ENCODE peak calls at places on chromosomes 6 and 20, in eight cellular contexts. One of them, this sample, is unnamed.

GRCh38 chr20:52829111-52829510 is 143.0 kb upstream of the TSHZ2 start:
- DNase-seq in left lung: no peak
- DNase-seq in neural crest cell: no peak
- DNase-seq in heart left ventricle: no peak
- DNase-seq in lower lobe of right lung: no peak
- DNase-seq in hepatocyte: no peak
- DNase-seq in A549: no peak
- DNase-seq in WTC11: no peak
- DNase-seq in this sample: no peak

GRCh38 chr6:97630592-97630991 is 347.6 kb upstream of the MMS22L start:
- DNase-seq in heart left ventricle: no peak
- DNase-seq in A549: no peak
- DNase-seq in WTC11: no peak
- DNase-seq in hepatocyte: no peak
- DNase-seq in neural crest cell: no peak
- DNase-seq in lower lobe of right lung: no peak
- DNase-seq in left lung: no peak
- DNase-seq in this sample: no peak

GRCh38 chr6:81589465-81590313 is 162.8 kb downstream of the TENT5A start:
- DNase-seq in hepatocyte: no peak
- DNase-seq in WTC11: no peak
- DNase-seq in heart left ventricle: no peak
- DNase-seq in left lung: no peak
- DNase-seq in neural crest cell: no peak
- DNase-seq in A549: no peak
- DNase-seq in lower lobe of right lung: no peak
- DNase-seq in this sample: no peak

GRCh38 chr20:40008177-40008576 is 680.9 kb downstream of the MAFB start:
- DNase-seq in lower lobe of right lung: no peak
- DNase-seq in left lung: no peak
- DNase-seq in neural crest cell: no peak
- DNase-seq in heart left ventricle: no peak
- DNase-seq in WTC11: no peak
- DNase-seq in hepatocyte: no peak
- DNase-seq in A549: no peak
- DNase-seq in this sample: no peak

GRCh38 chr20:62584671-62585512 is 57.4 kb upstream of the SLCO4A1 start:
- DNase-seq in hepatocyte: no peak
- DNase-seq in A549: no peak
- DNase-seq in heart left ventricle: no peak
- DNase-seq in neural crest cell: no peak
- DNase-seq in WTC11: no peak
- DNase-seq in left lung: no peak
- DNase-seq in lower lobe of right lung: no peak
- DNase-seq in this sample: no peak

GRCh38 chr6:106766201-106766600 is 136.8 kb downstream of the QRSL1 start:
- DNase-seq in A549: no peak
- DNase-seq in lower lobe of right lung: no peak
- DNase-seq in neural crest cell: no peak
- DNase-seq in heart left ventricle: no peak
- DNase-seq in hepatocyte: no peak
- DNase-seq in WTC11: no peak
- DNase-seq in left lung: no peak
- DNase-seq in this sample: no peak

GRCh38 chr20:4091332-4092135 is 76.2 kb upstream of the RNF24 start:
- DNase-seq in hepatocyte: peak
- DNase-seq in lower lobe of right lung: peak
- DNase-seq in A549: peak
- DNase-seq in heart left ventricle: peak
- DNase-seq in neural crest cell: peak
- DNase-seq in left lung: no peak
- DNase-seq in WTC11: peak
- DNase-seq in this sample: peak

GRCh38 chr6:30670760-30671527 is 1.9 kb downstream of the DHX16 start:
- DNase-seq in heart left ventricle: no peak
- DNase-seq in WTC11: no peak
- DNase-seq in lower lobe of right lung: no peak
- DNase-seq in A549: no peak
- DNase-seq in neural crest cell: no peak
- DNase-seq in hepatocyte: no peak
- DNase-seq in left lung: no peak
- DNase-seq in this sample: no peak

GRCh38 chr6:87698618-87699017 is 3.4 kb downstream of the AKIRIN2 start:
- DNase-seq in WTC11: no peak
- DNase-seq in heart left ventricle: no peak
- DNase-seq in neural crest cell: no peak
- DNase-seq in left lung: no peak
- DNase-seq in hepatocyte: no peak
- DNase-seq in lower lobe of right lung: no peak
- DNase-seq in A549: no peak
- DNase-seq in this sample: no peak

GRCh38 chr20:15619341-15619740 is 953.9 kb downstream of the KIF16B start:
- DNase-seq in lower lobe of right lung: no peak
- DNase-seq in left lung: no peak
- DNase-seq in A549: no peak
- DNase-seq in neural crest cell: no peak
- DNase-seq in heart left ventricle: no peak
- DNase-seq in hepatocyte: no peak
- DNase-seq in WTC11: no peak
- DNase-seq in this sample: no peak

GRCh38 chr6:155272353-155273222 is 8.8 kb downstream of the CLDN20 start:
- DNase-seq in WTC11: no peak
- DNase-seq in heart left ventricle: no peak
- DNase-seq in left lung: no peak
- DNase-seq in lower lobe of right lung: no peak
- DNase-seq in hepatocyte: peak
- DNase-seq in A549: no peak
- DNase-seq in neural crest cell: no peak
- DNase-seq in this sample: no peak

GRCh38 chr6:2790588-2790987 is 25.4 kb downstream of the WRNIP1 start:
- DNase-seq in A549: peak
- DNase-seq in left lung: no peak
- DNase-seq in neural crest cell: no peak
- DNase-seq in heart left ventricle: no peak
- DNase-seq in hepatocyte: no peak
- DNase-seq in WTC11: peak
- DNase-seq in lower lobe of right lung: no peak
- DNase-seq in this sample: no peak

GRCh38 chr6:5398530-5398929 is 137.2 kb downstream of the FARS2 start:
- DNase-seq in heart left ventricle: no peak
- DNase-seq in hepatocyte: peak
- DNase-seq in left lung: no peak
- DNase-seq in WTC11: no peak
- DNase-seq in lower lobe of right lung: no peak
- DNase-seq in A549: peak
- DNase-seq in neural crest cell: no peak
- DNase-seq in this sample: peak

GRCh38 chr6:10556496-10557391 is 35.6 kb downstream of the GCNT2 start:
- DNase-seq in lower lobe of right lung: no peak
- DNase-seq in heart left ventricle: no peak
- DNase-seq in left lung: no peak
- DNase-seq in hepatocyte: no peak
- DNase-seq in neural crest cell: no peak
- DNase-seq in WTC11: no peak
- DNase-seq in A549: no peak
- DNase-seq in this sample: no peak

GRCh38 chr6:34953084-34954025 is 64.3 kb downstream of the ANKS1A start:
- DNase-seq in neural crest cell: no peak
- DNase-seq in heart left ventricle: no peak
- DNase-seq in hepatocyte: peak
- DNase-seq in lower lobe of right lung: no peak
- DNase-seq in left lung: no peak
- DNase-seq in WTC11: no peak
- DNase-seq in A549: peak
- DNase-seq in this sample: no peak

GRCh38 chr6:133992992-133993682 is 40.1 kb downstream of the TBPL1 start:
- DNase-seq in WTC11: no peak
- DNase-seq in lower lobe of right lung: no peak
- DNase-seq in A549: no peak
- DNase-seq in neural crest cell: no peak
- DNase-seq in heart left ventricle: peak
- DNase-seq in left lung: no peak
- DNase-seq in hepatocyte: no peak
- DNase-seq in this sample: no peak

DNA sequence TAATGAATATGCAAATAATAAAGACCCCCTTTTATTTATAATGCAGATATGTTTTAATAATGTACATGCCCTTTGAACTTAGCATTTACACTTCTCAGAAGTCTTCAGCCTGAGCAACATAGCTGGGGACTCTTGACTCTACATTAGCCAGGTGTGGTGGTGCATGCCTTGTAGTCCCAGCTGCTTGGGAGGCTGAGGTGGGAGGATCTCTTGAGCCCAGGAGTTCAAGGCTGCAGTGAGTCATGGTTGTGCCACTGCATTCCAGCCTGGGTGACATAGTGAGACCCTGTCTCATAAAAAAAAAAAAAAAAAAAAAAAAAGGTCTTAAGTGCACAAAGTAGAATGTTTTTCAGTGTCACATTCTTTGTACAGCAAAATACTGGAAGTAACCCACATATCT is 17.3 kb upstream of the MAPK13 start:
- DNase-seq in WTC11: no peak
- DNase-seq in left lung: no peak
- DNase-seq in heart left ventricle: no peak
- DNase-seq in lower lobe of right lung: no peak
- DNase-seq in A549: no peak
- DNase-seq in hepatocyte: no peak
- DNase-seq in neural crest cell: no peak
- DNase-seq in this sample: no peak
- TF ChIP-seq CTCF in WTC11: no peak
- TF ChIP-seq CTCF in left lung: no peak
- TF ChIP-seq CTCF in heart left ventricle: no peak
- TF ChIP-seq CTCF in lower lobe of right lung: no peak
- TF ChIP-seq CTCF in A549: no peak
- TF ChIP-seq CTCF in hepatocyte: no peak
- TF ChIP-seq CTCF in neural crest cell: no peak
- TF ChIP-seq CTCF in this sample: no peak

DNA sequence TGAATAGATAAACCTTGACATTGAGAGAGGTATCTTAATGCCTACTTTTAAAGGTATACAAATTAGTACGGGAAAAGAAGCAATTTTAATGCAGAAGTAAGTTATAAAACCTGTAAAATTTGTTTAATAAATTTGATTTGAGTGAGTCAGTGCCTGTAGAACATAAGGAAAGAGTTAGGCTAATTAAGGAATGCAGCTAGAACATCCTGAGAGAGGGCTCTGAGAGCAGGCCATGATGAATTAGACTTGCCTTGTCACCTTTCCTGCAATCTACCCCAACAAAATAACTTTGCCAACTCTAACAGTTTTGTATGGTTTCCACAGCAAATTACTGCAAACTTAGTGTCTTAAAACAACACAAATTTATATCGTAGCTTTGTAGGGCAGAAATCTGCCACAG is 700.8 kb downstream of the RFPL4B start:
- DNase-seq in neural crest cell: no peak
- DNase-seq in WTC11: no peak
- DNase-seq in heart left ventricle: no peak
- DNase-seq in left lung: no peak
- DNase-seq in A549: no peak
- DNase-seq in lower lobe of right lung: no peak
- DNase-seq in hepatocyte: no peak
- DNase-seq in this sample: no peak
- TF ChIP-seq CTCF in neural crest cell: no peak
- TF ChIP-seq CTCF in WTC11: no peak
- TF ChIP-seq CTCF in heart left ventricle: no peak
- TF ChIP-seq CTCF in left lung: no peak
- TF ChIP-seq CTCF in A549: no peak
- TF ChIP-seq CTCF in lower lobe of right lung: no peak
- TF ChIP-seq CTCF in hepatocyte: no peak
- TF ChIP-seq CTCF in this sample: no peak

GRCh38 chr20:48708116-48708515 is 119.7 kb downstream of the PREX1 start:
- DNase-seq in hepatocyte: no peak
- DNase-seq in A549: no peak
- DNase-seq in WTC11: no peak
- DNase-seq in lower lobe of right lung: no peak
- DNase-seq in neural crest cell: no peak
- DNase-seq in heart left ventricle: no peak
- DNase-seq in left lung: no peak
- DNase-seq in this sample: no peak

GRCh38 chr20:48708630-48709029 is 119.2 kb downstream of the PREX1 start:
- DNase-seq in lower lobe of right lung: no peak
- DNase-seq in neural crest cell: no peak
- DNase-seq in A549: no peak
- DNase-seq in WTC11: no peak
- DNase-seq in left lung: peak
- DNase-seq in hepatocyte: no peak
- DNase-seq in heart left ventricle: no peak
- DNase-seq in this sample: no peak

GRCh38 chr20:48705208-48706115 is 122.3 kb downstream of the PREX1 start:
- DNase-seq in WTC11: no peak
- DNase-seq in hepatocyte: no peak
- DNase-seq in heart left ventricle: no peak
- DNase-seq in A549: no peak
- DNase-seq in left lung: no peak
- DNase-seq in neural crest cell: no peak
- DNase-seq in lower lobe of right lung: no peak
- DNase-seq in this sample: no peak

GRCh38 chr20:48706116-48706656 is 121.6 kb downstream of the PREX1 start:
- DNase-seq in hepatocyte: no peak
- DNase-seq in lower lobe of right lung: no peak
- DNase-seq in left lung: peak
- DNase-seq in A549: no peak
- DNase-seq in heart left ventricle: no peak
- DNase-seq in neural crest cell: no peak
- DNase-seq in WTC11: no peak
- DNase-seq in this sample: no peak

GRCh38 chr20:48706710-48707339 is 121.0 kb downstream of the PREX1 start:
- DNase-seq in neural crest cell: no peak
- DNase-seq in WTC11: no peak
- DNase-seq in lower lobe of right lung: no peak
- DNase-seq in left lung: peak
- DNase-seq in A549: no peak
- DNase-seq in hepatocyte: no peak
- DNase-seq in heart left ventricle: no peak
- DNase-seq in this sample: no peak
- TF ChIP-seq CTCF in neural crest cell: no peak
- TF ChIP-seq CTCF in WTC11: peak
- TF ChIP-seq CTCF in lower lobe of right lung: no peak
- TF ChIP-seq CTCF in left lung: no peak
- TF ChIP-seq CTCF in A549: no peak
- TF ChIP-seq CTCF in hepatocyte: no peak
- TF ChIP-seq CTCF in heart left ventricle: no peak
- TF ChIP-seq CTCF in this sample: no peak

GRCh38 chr6:157576621-157577390 is 195.8 kb downstream of the ZDHHC14 start:
- DNase-seq in WTC11: no peak
- DNase-seq in neural crest cell: no peak
- DNase-seq in A549: no peak
- DNase-seq in heart left ventricle: no peak
- DNase-seq in hepatocyte: no peak
- DNase-seq in lower lobe of right lung: no peak
- DNase-seq in left lung: no peak
- DNase-seq in this sample: no peak
- TF ChIP-seq CTCF in WTC11: no peak
- TF ChIP-seq CTCF in neural crest cell: no peak
- TF ChIP-seq CTCF in A549: no peak
- TF ChIP-seq CTCF in heart left ventricle: no peak
- TF ChIP-seq CTCF in hepatocyte: no peak
- TF ChIP-seq CTCF in lower lobe of right lung: no peak
- TF ChIP-seq CTCF in left lung: no peak
- TF ChIP-seq CTCF in this sample: no peak